ENCODE peak calls at places on chromosomes 2 and 18, in six cellular contexts. K is PC-3; M is spleen; U is effector memory CD4-positive, alpha-beta T cell; C is IMR-90; V is mammary epithelial cell. A is an unnamed sample.

GRCh38 chr18:58670561-58671121 is 624 bp upstream of the MALT1 start:
- DNase-seq in K (peak; percentile 20), M (peak; percentile 70), U (no peak), C (peak; percentile 31), V (peak; percentile 41), A (no peak)

GRCh38 chr2:9310390-9310789 is 103.8 kb downstream of the ASAP2 start:
- DNase-seq in K (peak; percentile 81), M (no peak), U (no peak), C (peak; percentile 82), V (peak; percentile 93), A (no peak)

GRCh38 chr2:236742936-236743622 is 173.5 kb downstream of the ACKR3 start:
- DNase-seq in K (no peak), M (no peak), U (no peak), C (no peak), V (no peak), A (no peak)

GRCh38 chr2:86464654-86465053 is 23.5 kb downstream of the KDM3A start:
- DNase-seq in K (no peak), M (no peak), U (no peak), C (no peak), V (no peak), A (no peak)

GRCh38 chr2:26983746-26984145 is 13.3 kb downstream of the MAPRE3 start:
- DNase-seq in K (no peak), M (no peak), U (no peak), C (no peak), V (no peak), A (no peak)

GRCh38 chr18:27674411-27674810 is 489.3 kb upstream of the CHST9 start:
- DNase-seq in K (no peak), M (no peak), U (no peak), C (no peak), V (no peak), A (no peak)

GRCh38 chr2:9010866-9011265 is 7.4 kb upstream of the MBOAT2 start:
- DNase-seq in K (peak; percentile 32), M (no peak), U (no peak), C (peak; percentile 86), V (no peak), A (no peak)

GRCh38 chr2:188788621-188789020 is 185.6 kb upstream of the COL3A1 start:
- DNase-seq in K (peak; percentile 76), M (no peak), U (no peak), C (peak; percentile 93), V (peak; percentile 69), A (no peak)

GRCh38 chr2:96098900-96099590 is 17.3 kb downstream of the ADRA2B start:
- DNase-seq in K (no peak), M (peak; percentile 68), U (no peak), C (no peak), V (no peak), A (no peak)

GRCh38 chr2:393711-394696 is 106.1 kb upstream of the ALKAL2 start:
- DNase-seq in K (peak; percentile 88), M (peak; percentile 87), U (peak; percentile 23), C (no peak), V (peak; percentile 46), A (peak; percentile 31)

GRCh38 chr2:240202616-240203015 is 62.2 kb upstream of the OTOS start:
- DNase-seq in K (no peak), M (no peak), U (no peak), C (no peak), V (no peak), A (no peak)

GRCh38 chr2:226687641-226688253 is 111.9 kb downstream of the IRS1 start:
- DNase-seq in K (peak; percentile 9), M (no peak), U (no peak), C (peak; percentile 29), V (peak; percentile 43), A (no peak)

GRCh38 chr2:101133492-101134101 is 17.6 kb downstream of the TBC1D8 start:
- DNase-seq in K (no peak), M (no peak), U (no peak), C (no peak), V (no peak), A (no peak)
- H3K27ac ChIP-seq in K (no peak overlapping the region), M (no peak overlapping the region), U (no peak overlapping the region), C (no peak overlapping the region), V (no peak overlapping the region), A (no peak overlapping the region)

GRCh38 chr2:60742419-60742818 is 13.6 kb upstream of the PAPOLG start:
- DNase-seq in K (no peak), M (no peak), U (no peak), C (no peak), V (no peak), A (no peak)

GRCh38 chr2:60745330-60745729 is 10.7 kb upstream of the PAPOLG start:
- DNase-seq in K (no peak), M (no peak), U (no peak), C (no peak), V (no peak), A (no peak)

GRCh38 chr2:60746318-60746717 is 9.8 kb upstream of the PAPOLG start:
- DNase-seq in K (no peak), M (no peak), U (no peak), C (no peak), V (no peak), A (no peak)

GRCh38 chr2:60741588-60741987 is 14.5 kb upstream of the PAPOLG start:
- DNase-seq in K (no peak), M (no peak), U (no peak), C (no peak), V (no peak), A (no peak)

DNA sequence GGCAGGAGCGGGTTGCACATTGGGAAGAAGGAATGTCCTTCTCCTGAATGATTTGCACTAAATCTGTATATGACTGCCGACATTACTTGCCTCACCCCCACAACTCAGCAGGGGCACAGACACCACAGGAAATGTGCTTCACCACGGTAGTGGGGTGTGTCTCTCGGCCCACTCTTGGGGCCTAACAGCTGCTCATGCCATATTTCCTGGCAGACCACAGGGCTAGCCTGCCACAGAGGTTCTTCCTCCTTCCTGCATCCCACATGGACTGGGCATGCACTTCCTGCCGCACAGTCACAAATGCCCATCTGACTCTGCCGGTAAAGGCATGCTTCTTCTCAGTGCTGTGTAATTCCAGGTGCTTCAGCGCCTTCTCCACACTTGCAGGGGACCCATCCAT is 10.3 kb upstream of the PAPOLG start:
- DNase-seq in K (no peak), M (no peak), U (no peak), C (no peak), V (no peak), A (no peak)
- H3K27ac ChIP-seq in K (no peak overlapping the region), M (no peak overlapping the region), U (no peak overlapping the region), C (no peak overlapping the region), V (no peak overlapping the region), A (no peak overlapping the region)

DNA sequence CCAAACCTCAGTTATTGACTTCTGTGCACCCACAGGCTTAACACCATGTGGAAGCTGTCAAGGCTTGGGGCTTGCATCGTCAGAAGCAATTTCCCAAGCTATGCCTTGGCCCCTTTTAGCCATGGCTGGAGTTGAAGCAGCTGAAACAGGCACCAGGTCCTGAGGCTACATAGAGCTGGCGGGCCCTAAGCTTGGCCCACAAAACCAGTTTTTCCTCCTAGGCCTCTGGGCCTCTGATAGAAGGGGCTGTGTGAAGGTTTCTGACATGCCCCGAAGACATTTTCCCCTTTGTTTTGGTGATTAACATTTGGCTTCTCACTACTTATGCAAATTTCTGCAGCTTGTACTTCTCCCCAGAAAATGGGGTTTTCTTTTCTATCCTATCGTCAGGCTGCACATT is 9.1 kb upstream of the TMX3 start:
- DNase-seq in K (no peak), M (no peak), U (no peak), C (no peak), V (no peak), A (no peak)
- H3K27ac ChIP-seq in K (no peak overlapping the region), M (no peak overlapping the region), U (no peak overlapping the region), C (no peak overlapping the region), V (no peak overlapping the region), A (no peak overlapping the region)

DNA sequence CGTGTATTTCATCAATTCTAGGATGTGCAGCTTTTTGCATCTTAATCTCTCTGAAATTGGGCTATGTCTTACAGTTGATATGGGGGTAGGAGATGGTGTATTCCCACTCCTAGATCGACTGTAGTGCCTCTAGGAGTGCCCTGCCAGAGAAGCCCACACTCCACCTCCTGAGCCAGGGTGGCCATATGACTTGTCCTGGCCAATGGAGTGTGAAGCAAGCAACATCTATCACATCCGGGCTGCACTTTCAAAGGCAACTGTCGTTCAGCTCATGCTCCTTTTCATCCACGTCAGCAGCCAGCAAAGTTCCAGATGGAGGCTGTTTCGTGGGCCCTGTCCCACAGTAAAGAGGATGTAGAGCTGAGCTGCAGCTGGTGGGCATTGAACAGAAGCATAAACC is 149.4 kb upstream of the SLC1A4 start:
- DNase-seq in K (no peak), M (peak; percentile 86), U (no peak), C (no peak), V (no peak), A (no peak)
- H3K27ac ChIP-seq in K (peak overlapping the region; percentile 86), M (peak overlapping the region; percentile 11), U (no peak overlapping the region), C (peak overlapping the region; percentile 21), V (peak overlapping the region; percentile 66), A (no peak overlapping the region)

GRCh38 chr18:79948719-79949411 is 2.6 kb downstream of the SLC66A2 start:
- DNase-seq in K (no peak), M (peak; percentile 74), U (no peak), C (no peak), V (no peak), A (no peak)

GRCh38 chr18:79947881-79948610 is 3.4 kb downstream of the SLC66A2 start:
- DNase-seq in K (no peak), M (peak; percentile 56), U (no peak), C (no peak), V (no peak), A (no peak)

GRCh38 chr18:79944746-79945117 is 6.7 kb downstream of the SLC66A2 start:
- DNase-seq in K (no peak), M (peak; percentile 47), U (no peak), C (no peak), V (no peak), A (no peak)

GRCh38 chr18:79945118-79946042 is 6.1 kb downstream of the SLC66A2 start:
- DNase-seq in K (no peak), M (peak; percentile 68), U (no peak), C (no peak), V (no peak), A (no peak)

DNA sequence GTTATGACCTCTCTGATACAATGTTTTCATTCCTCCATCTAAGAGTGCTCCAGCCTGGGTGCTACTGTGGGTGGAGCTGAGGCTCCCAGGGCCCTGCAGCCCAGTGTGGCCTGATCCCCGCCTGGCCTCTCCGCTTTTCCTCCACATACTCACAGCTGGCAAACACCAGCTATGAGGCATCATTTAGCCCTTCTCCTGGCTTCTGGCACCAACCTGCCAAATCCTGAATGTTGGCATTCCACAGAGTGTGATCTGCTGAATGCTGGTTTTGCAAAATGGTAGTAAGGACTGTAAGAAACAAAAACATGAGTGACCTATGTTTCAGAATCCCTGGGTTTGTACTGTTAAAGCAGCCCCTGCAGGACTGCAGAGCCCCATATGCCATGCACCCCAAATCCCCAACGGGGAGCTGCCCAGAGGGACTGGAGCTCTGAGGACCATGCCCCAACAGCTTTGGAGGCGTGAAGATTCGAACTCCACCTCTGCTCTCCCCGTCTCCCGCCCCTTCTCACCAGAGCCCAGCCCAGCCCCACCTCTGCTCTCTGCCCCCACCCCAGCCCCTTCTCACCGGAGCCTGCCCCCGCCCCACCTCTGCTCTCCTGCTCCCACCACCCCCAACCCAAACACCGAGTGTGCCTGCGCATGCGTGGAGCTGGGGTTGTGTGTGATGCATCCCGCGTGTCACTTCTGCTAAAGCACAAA is 4.2 kb downstream of the SLC66A2 start:
- DNase-seq in K (peak; percentile 68), M (peak; percentile 73), U (no peak), C (peak; percentile 45), V (peak; percentile 68), A (no peak)
- H3K27ac ChIP-seq in K (no peak overlapping the region), M (no peak overlapping the region), U (no peak overlapping the region), C (no peak overlapping the region), V (no peak overlapping the region), A (no peak overlapping the region)

A was measured in CD8-positive, alpha-beta T cell.